ENCODE peak calls at places on chromosomes 11 and 22, in nine cellular contexts. One of them, this sample, is unnamed.

GRCh38 chr11:35683728-35684339 is 21.3 kb downstream of the TRIM44 start:
- DNase-seq in IMR-90: peak
- DNase-seq in fibroblast of the conjunctiva: no peak
- DNase-seq in astrocyte of the hippocampus: no peak
- DNase-seq in brain microvascular endothelial cell: no peak
- DNase-seq in ELF-1: no peak
- DNase-seq in stimulated activated CD8-positive, alpha-beta memory T cell treated with anti-CD3 and anti-CD28 coated beads, Interleukin-2, amount 100 ng/mL, for 1 hour: no peak
- DNase-seq in GM19239: no peak
- DNase-seq in sigmoid colon: no peak
- DNase-seq in this sample: no peak

GRCh38 chr11:12160231-12160630 is 49.8 kb downstream of the MICAL2 start:
- DNase-seq in IMR-90: no peak
- DNase-seq in fibroblast of the conjunctiva: no peak
- DNase-seq in astrocyte of the hippocampus: no peak
- DNase-seq in brain microvascular endothelial cell: no peak
- DNase-seq in ELF-1: no peak
- DNase-seq in stimulated activated CD8-positive, alpha-beta memory T cell treated with anti-CD3 and anti-CD28 coated beads, Interleukin-2, amount 100 ng/mL, for 1 hour: no peak
- DNase-seq in GM19239: no peak
- DNase-seq in sigmoid colon: no peak
- DNase-seq in this sample: no peak

GRCh38 chr11:86134580-86135318 is 65.9 kb upstream of the PICALM start:
- DNase-seq in IMR-90: no peak
- DNase-seq in fibroblast of the conjunctiva: no peak
- DNase-seq in astrocyte of the hippocampus: no peak
- DNase-seq in brain microvascular endothelial cell: no peak
- DNase-seq in ELF-1: no peak
- DNase-seq in stimulated activated CD8-positive, alpha-beta memory T cell treated with anti-CD3 and anti-CD28 coated beads, Interleukin-2, amount 100 ng/mL, for 1 hour: no peak
- DNase-seq in GM19239: no peak
- DNase-seq in sigmoid colon: no peak
- DNase-seq in this sample: peak

GRCh38 chr11:104094576-104094975 is 58.1 kb downstream of the DDI1 start:
- DNase-seq in IMR-90: peak
- DNase-seq in fibroblast of the conjunctiva: no peak
- DNase-seq in astrocyte of the hippocampus: peak
- DNase-seq in brain microvascular endothelial cell: no peak
- DNase-seq in ELF-1: no peak
- DNase-seq in stimulated activated CD8-positive, alpha-beta memory T cell treated with anti-CD3 and anti-CD28 coated beads, Interleukin-2, amount 100 ng/mL, for 1 hour: no peak
- DNase-seq in GM19239: no peak
- DNase-seq in sigmoid colon: no peak
- DNase-seq in this sample: no peak

GRCh38 chr22:37083914-37084313 is 25.6 kb downstream of the TMPRSS6 start:
- DNase-seq in IMR-90: no peak
- DNase-seq in fibroblast of the conjunctiva: no peak
- DNase-seq in astrocyte of the hippocampus: no peak
- DNase-seq in brain microvascular endothelial cell: no peak
- DNase-seq in ELF-1: no peak
- DNase-seq in stimulated activated CD8-positive, alpha-beta memory T cell treated with anti-CD3 and anti-CD28 coated beads, Interleukin-2, amount 100 ng/mL, for 1 hour: no peak
- DNase-seq in GM19239: no peak
- DNase-seq in sigmoid colon: no peak
- DNase-seq in this sample: no peak

GRCh38 chr22:36166518-36167220 is 6.1 kb upstream of the APOL3 start:
- DNase-seq in IMR-90: no peak
- DNase-seq in fibroblast of the conjunctiva: no peak
- DNase-seq in astrocyte of the hippocampus: no peak
- DNase-seq in brain microvascular endothelial cell: no peak
- DNase-seq in ELF-1: no peak
- DNase-seq in stimulated activated CD8-positive, alpha-beta memory T cell treated with anti-CD3 and anti-CD28 coated beads, Interleukin-2, amount 100 ng/mL, for 1 hour: no peak
- DNase-seq in GM19239: no peak
- DNase-seq in sigmoid colon: no peak
- DNase-seq in this sample: no peak

GRCh38 chr22:41398921-41399320 is 17.2 kb downstream of the TEF start:
- DNase-seq in IMR-90: no peak
- DNase-seq in fibroblast of the conjunctiva: no peak
- DNase-seq in astrocyte of the hippocampus: no peak
- DNase-seq in brain microvascular endothelial cell: no peak
- DNase-seq in ELF-1: no peak
- DNase-seq in stimulated activated CD8-positive, alpha-beta memory T cell treated with anti-CD3 and anti-CD28 coated beads, Interleukin-2, amount 100 ng/mL, for 1 hour: no peak
- DNase-seq in GM19239: no peak
- DNase-seq in sigmoid colon: no peak
- DNase-seq in this sample: no peak

GRCh38 chr11:46451759-46452158 is 60.2 kb upstream of the CHRM4 start:
- DNase-seq in IMR-90: no peak
- DNase-seq in fibroblast of the conjunctiva: no peak
- DNase-seq in astrocyte of the hippocampus: no peak
- DNase-seq in brain microvascular endothelial cell: no peak
- DNase-seq in ELF-1: no peak
- DNase-seq in stimulated activated CD8-positive, alpha-beta memory T cell treated with anti-CD3 and anti-CD28 coated beads, Interleukin-2, amount 100 ng/mL, for 1 hour: no peak
- DNase-seq in GM19239: no peak
- DNase-seq in sigmoid colon: no peak
- DNase-seq in this sample: no peak

GRCh38 chr11:11786771-11787170 is 55.0 kb upstream of the USP47 start:
- DNase-seq in IMR-90: peak
- DNase-seq in fibroblast of the conjunctiva: peak
- DNase-seq in astrocyte of the hippocampus: peak
- DNase-seq in brain microvascular endothelial cell: peak
- DNase-seq in ELF-1: peak
- DNase-seq in stimulated activated CD8-positive, alpha-beta memory T cell treated with anti-CD3 and anti-CD28 coated beads, Interleukin-2, amount 100 ng/mL, for 1 hour: no peak
- DNase-seq in GM19239: no peak
- DNase-seq in sigmoid colon: no peak
- DNase-seq in this sample: peak

GRCh38 chr11:1397862-1398505 is 8.2 kb downstream of the BRSK2 start:
- DNase-seq in IMR-90: no peak
- DNase-seq in fibroblast of the conjunctiva: no peak
- DNase-seq in astrocyte of the hippocampus: no peak
- DNase-seq in brain microvascular endothelial cell: no peak
- DNase-seq in ELF-1: no peak
- DNase-seq in stimulated activated CD8-positive, alpha-beta memory T cell treated with anti-CD3 and anti-CD28 coated beads, Interleukin-2, amount 100 ng/mL, for 1 hour: no peak
- DNase-seq in GM19239: no peak
- DNase-seq in sigmoid colon: no peak
- DNase-seq in this sample: no peak

GRCh38 chr22:45966892-45967365 is 10.0 kb downstream of the WNT7B start:
- DNase-seq in IMR-90: no peak
- DNase-seq in fibroblast of the conjunctiva: no peak
- DNase-seq in astrocyte of the hippocampus: no peak
- DNase-seq in brain microvascular endothelial cell: no peak
- DNase-seq in ELF-1: no peak
- DNase-seq in stimulated activated CD8-positive, alpha-beta memory T cell treated with anti-CD3 and anti-CD28 coated beads, Interleukin-2, amount 100 ng/mL, for 1 hour: no peak
- DNase-seq in GM19239: no peak
- DNase-seq in sigmoid colon: no peak
- DNase-seq in this sample: no peak

GRCh38 chr22:39097098-39098020 is at the start of gene APOBEC3H:
- DNase-seq in IMR-90: no peak
- DNase-seq in fibroblast of the conjunctiva: no peak
- DNase-seq in astrocyte of the hippocampus: peak
- DNase-seq in brain microvascular endothelial cell: no peak
- DNase-seq in ELF-1: no peak
- DNase-seq in stimulated activated CD8-positive, alpha-beta memory T cell treated with anti-CD3 and anti-CD28 coated beads, Interleukin-2, amount 100 ng/mL, for 1 hour: no peak
- DNase-seq in GM19239: no peak
- DNase-seq in sigmoid colon: peak
- DNase-seq in this sample: peak

GRCh38 chr11:118953265-118953664 is 2.8 kb upstream of the UPK2 start:
- DNase-seq in IMR-90: peak
- DNase-seq in fibroblast of the conjunctiva: no peak
- DNase-seq in astrocyte of the hippocampus: peak
- DNase-seq in brain microvascular endothelial cell: peak
- DNase-seq in ELF-1: peak
- DNase-seq in stimulated activated CD8-positive, alpha-beta memory T cell treated with anti-CD3 and anti-CD28 coated beads, Interleukin-2, amount 100 ng/mL, for 1 hour: no peak
- DNase-seq in GM19239: no peak
- DNase-seq in sigmoid colon: no peak
- DNase-seq in this sample: no peak

GRCh38 chr22:45832180-45832579 is 144.8 kb downstream of the WNT7B start:
- DNase-seq in IMR-90: no peak
- DNase-seq in fibroblast of the conjunctiva: no peak
- DNase-seq in astrocyte of the hippocampus: no peak
- DNase-seq in brain microvascular endothelial cell: no peak
- DNase-seq in ELF-1: peak
- DNase-seq in stimulated activated CD8-positive, alpha-beta memory T cell treated with anti-CD3 and anti-CD28 coated beads, Interleukin-2, amount 100 ng/mL, for 1 hour: no peak
- DNase-seq in GM19239: no peak
- DNase-seq in sigmoid colon: no peak
- DNase-seq in this sample: no peak

GRCh38 chr11:61327669-61328071 is 5.2 kb downstream of the DDB1 start:
- DNase-seq in IMR-90: peak
- DNase-seq in fibroblast of the conjunctiva: no peak
- DNase-seq in astrocyte of the hippocampus: peak
- DNase-seq in brain microvascular endothelial cell: no peak
- DNase-seq in ELF-1: no peak
- DNase-seq in stimulated activated CD8-positive, alpha-beta memory T cell treated with anti-CD3 and anti-CD28 coated beads, Interleukin-2, amount 100 ng/mL, for 1 hour: no peak
- DNase-seq in GM19239: no peak
- DNase-seq in sigmoid colon: no peak
- DNase-seq in this sample: peak

GRCh38 chr22:22400099-22400498 is 108.4 kb downstream of the ZNF280B start:
- DNase-seq in IMR-90: no peak
- DNase-seq in fibroblast of the conjunctiva: no peak
- DNase-seq in astrocyte of the hippocampus: no peak
- DNase-seq in brain microvascular endothelial cell: no peak
- DNase-seq in ELF-1: no peak
- DNase-seq in stimulated activated CD8-positive, alpha-beta memory T cell treated with anti-CD3 and anti-CD28 coated beads, Interleukin-2, amount 100 ng/mL, for 1 hour: no peak
- DNase-seq in GM19239: no peak
- DNase-seq in sigmoid colon: no peak
- DNase-seq in this sample: no peak

GRCh38 chr11:123195182-123196059 is at the start of gene CLMP:
- DNase-seq in IMR-90: peak
- DNase-seq in fibroblast of the conjunctiva: peak
- DNase-seq in astrocyte of the hippocampus: peak
- DNase-seq in brain microvascular endothelial cell: no peak
- DNase-seq in ELF-1: peak
- DNase-seq in stimulated activated CD8-positive, alpha-beta memory T cell treated with anti-CD3 and anti-CD28 coated beads, Interleukin-2, amount 100 ng/mL, for 1 hour: no peak
- DNase-seq in GM19239: no peak
- DNase-seq in sigmoid colon: peak
- DNase-seq in this sample: peak

GRCh38 chr11:76250520-76251222 is 44.4 kb upstream of the WNT11 start:
- DNase-seq in IMR-90: no peak
- DNase-seq in fibroblast of the conjunctiva: no peak
- DNase-seq in astrocyte of the hippocampus: no peak
- DNase-seq in brain microvascular endothelial cell: no peak
- DNase-seq in ELF-1: no peak
- DNase-seq in stimulated activated CD8-positive, alpha-beta memory T cell treated with anti-CD3 and anti-CD28 coated beads, Interleukin-2, amount 100 ng/mL, for 1 hour: no peak
- DNase-seq in GM19239: no peak
- DNase-seq in sigmoid colon: no peak
- DNase-seq in this sample: no peak

GRCh38 chr11:122235615-122236014 is 119.6 kb upstream of the BLID start:
- DNase-seq in IMR-90: peak
- DNase-seq in fibroblast of the conjunctiva: peak
- DNase-seq in astrocyte of the hippocampus: peak
- DNase-seq in brain microvascular endothelial cell: peak
- DNase-seq in ELF-1: peak
- DNase-seq in stimulated activated CD8-positive, alpha-beta memory T cell treated with anti-CD3 and anti-CD28 coated beads, Interleukin-2, amount 100 ng/mL, for 1 hour: no peak
- DNase-seq in GM19239: no peak
- DNase-seq in sigmoid colon: peak
- DNase-seq in this sample: peak

GRCh38 chr11:110711776-110712642 is at the start of gene ARHGAP20:
- DNase-seq in IMR-90: peak
- DNase-seq in fibroblast of the conjunctiva: no peak
- DNase-seq in astrocyte of the hippocampus: peak
- DNase-seq in brain microvascular endothelial cell: peak
- DNase-seq in ELF-1: peak
- DNase-seq in stimulated activated CD8-positive, alpha-beta memory T cell treated with anti-CD3 and anti-CD28 coated beads, Interleukin-2, amount 100 ng/mL, for 1 hour: no peak
- DNase-seq in GM19239: peak
- DNase-seq in sigmoid colon: peak
- DNase-seq in this sample: peak

GRCh38 chr22:35380537-35381423 is at the start of gene HMOX1:
- DNase-seq in IMR-90: peak
- DNase-seq in fibroblast of the conjunctiva: peak
- DNase-seq in astrocyte of the hippocampus: peak
- DNase-seq in brain microvascular endothelial cell: peak
- DNase-seq in ELF-1: peak
- DNase-seq in stimulated activated CD8-positive, alpha-beta memory T cell treated with anti-CD3 and anti-CD28 coated beads, Interleukin-2, amount 100 ng/mL, for 1 hour: no peak
- DNase-seq in GM19239: peak
- DNase-seq in sigmoid colon: peak
- DNase-seq in this sample: peak

GRCh38 chr11:116513894-116514293 is 258.9 kb downstream of the BUD13 start:
- DNase-seq in IMR-90: peak
- DNase-seq in fibroblast of the conjunctiva: no peak
- DNase-seq in astrocyte of the hippocampus: peak
- DNase-seq in brain microvascular endothelial cell: peak
- DNase-seq in ELF-1: peak
- DNase-seq in stimulated activated CD8-positive, alpha-beta memory T cell treated with anti-CD3 and anti-CD28 coated beads, Interleukin-2, amount 100 ng/mL, for 1 hour: no peak
- DNase-seq in GM19239: no peak
- DNase-seq in sigmoid colon: no peak
- DNase-seq in this sample: peak

GRCh38 chr11:127451852-127452251 is 451.3 kb upstream of the KIRREL3 start:
- DNase-seq in IMR-90: no peak
- DNase-seq in fibroblast of the conjunctiva: no peak
- DNase-seq in astrocyte of the hippocampus: peak
- DNase-seq in brain microvascular endothelial cell: no peak
- DNase-seq in ELF-1: no peak
- DNase-seq in stimulated activated CD8-positive, alpha-beta memory T cell treated with anti-CD3 and anti-CD28 coated beads, Interleukin-2, amount 100 ng/mL, for 1 hour: no peak
- DNase-seq in GM19239: no peak
- DNase-seq in sigmoid colon: peak
- DNase-seq in this sample: no peak

GRCh38 chr11:35953081-35953480 is 9.2 kb downstream of the LDLRAD3 start:
- DNase-seq in IMR-90: no peak
- DNase-seq in fibroblast of the conjunctiva: no peak
- DNase-seq in astrocyte of the hippocampus: peak
- DNase-seq in brain microvascular endothelial cell: no peak
- DNase-seq in ELF-1: no peak
- DNase-seq in stimulated activated CD8-positive, alpha-beta memory T cell treated with anti-CD3 and anti-CD28 coated beads, Interleukin-2, amount 100 ng/mL, for 1 hour: no peak
- DNase-seq in GM19239: no peak
- DNase-seq in sigmoid colon: no peak
- DNase-seq in this sample: no peak

GRCh38 chr22:36925388-36926290 is 12.2 kb downstream of the CSF2RB start:
- DNase-seq in IMR-90: peak
- DNase-seq in fibroblast of the conjunctiva: no peak
- DNase-seq in astrocyte of the hippocampus: no peak
- DNase-seq in brain microvascular endothelial cell: no peak
- DNase-seq in ELF-1: no peak
- DNase-seq in stimulated activated CD8-positive, alpha-beta memory T cell treated with anti-CD3 and anti-CD28 coated beads, Interleukin-2, amount 100 ng/mL, for 1 hour: no peak
- DNase-seq in GM19239: no peak
- DNase-seq in sigmoid colon: no peak
- DNase-seq in this sample: peak

GRCh38 chr22:33832558-33833151 is 87.6 kb downstream of the LARGE1 start:
- DNase-seq in IMR-90: no peak
- DNase-seq in fibroblast of the conjunctiva: no peak
- DNase-seq in astrocyte of the hippocampus: no peak
- DNase-seq in brain microvascular endothelial cell: no peak
- DNase-seq in ELF-1: no peak
- DNase-seq in stimulated activated CD8-positive, alpha-beta memory T cell treated with anti-CD3 and anti-CD28 coated beads, Interleukin-2, amount 100 ng/mL, for 1 hour: no peak
- DNase-seq in GM19239: no peak
- DNase-seq in sigmoid colon: peak
- DNase-seq in this sample: no peak

GRCh38 chr11:66723693-66724092 is 5.3 kb downstream of the SPTBN2 start:
- DNase-seq in IMR-90: no peak
- DNase-seq in fibroblast of the conjunctiva: no peak
- DNase-seq in astrocyte of the hippocampus: no peak
- DNase-seq in brain microvascular endothelial cell: no peak
- DNase-seq in ELF-1: no peak
- DNase-seq in stimulated activated CD8-positive, alpha-beta memory T cell treated with anti-CD3 and anti-CD28 coated beads, Interleukin-2, amount 100 ng/mL, for 1 hour: no peak
- DNase-seq in GM19239: no peak
- DNase-seq in sigmoid colon: no peak
- DNase-seq in this sample: no peak

GRCh38 chr11:45530111-45530510 is 135.3 kb downstream of the CHST1 start:
- DNase-seq in IMR-90: no peak
- DNase-seq in fibroblast of the conjunctiva: no peak
- DNase-seq in astrocyte of the hippocampus: no peak
- DNase-seq in brain microvascular endothelial cell: no peak
- DNase-seq in ELF-1: no peak
- DNase-seq in stimulated activated CD8-positive, alpha-beta memory T cell treated with anti-CD3 and anti-CD28 coated beads, Interleukin-2, amount 100 ng/mL, for 1 hour: no peak
- DNase-seq in GM19239: no peak
- DNase-seq in sigmoid colon: no peak
- DNase-seq in this sample: no peak

GRCh38 chr11:396511-396947 is 2.5 kb downstream of the PKP3 start:
- DNase-seq in IMR-90: no peak
- DNase-seq in fibroblast of the conjunctiva: no peak
- DNase-seq in astrocyte of the hippocampus: peak
- DNase-seq in brain microvascular endothelial cell: no peak
- DNase-seq in ELF-1: peak
- DNase-seq in stimulated activated CD8-positive, alpha-beta memory T cell treated with anti-CD3 and anti-CD28 coated beads, Interleukin-2, amount 100 ng/mL, for 1 hour: no peak
- DNase-seq in GM19239: peak
- DNase-seq in sigmoid colon: no peak
- DNase-seq in this sample: peak

GRCh38 chr22:50027639-50028537 is 15.3 kb upstream of the IL17REL start:
- DNase-seq in IMR-90: peak
- DNase-seq in fibroblast of the conjunctiva: no peak
- DNase-seq in astrocyte of the hippocampus: no peak
- DNase-seq in brain microvascular endothelial cell: no peak
- DNase-seq in ELF-1: peak
- DNase-seq in stimulated activated CD8-positive, alpha-beta memory T cell treated with anti-CD3 and anti-CD28 coated beads, Interleukin-2, amount 100 ng/mL, for 1 hour: peak
- DNase-seq in GM19239: no peak
- DNase-seq in sigmoid colon: peak
- DNase-seq in this sample: no peak

GRCh38 chr22:38412435-38413084 is 42.4 kb downstream of the KCNJ4 start:
- DNase-seq in IMR-90: no peak
- DNase-seq in fibroblast of the conjunctiva: no peak
- DNase-seq in astrocyte of the hippocampus: no peak
- DNase-seq in brain microvascular endothelial cell: no peak
- DNase-seq in ELF-1: peak
- DNase-seq in stimulated activated CD8-positive, alpha-beta memory T cell treated with anti-CD3 and anti-CD28 coated beads, Interleukin-2, amount 100 ng/mL, for 1 hour: no peak
- DNase-seq in GM19239: peak
- DNase-seq in sigmoid colon: peak
- DNase-seq in this sample: no peak